ENCODE peak calls at places on chromosome 7, in four cellular contexts. X is IMR-90, D is body of pancreas, N is spleen. J is an unnamed sample. For H3K4me1, the result is how much of the 10 kb centered on the place peaks cover.

GRCh38 chr7:99860281-99861127 is 16.3 kb downstream of the OR2AE1 start:
- DNase-seq in X (peak), D (peak), N (no peak), J (peak)

GRCh38 chr7:5420841-5421625 is 2.6 kb downstream of the TNRC18 start:
- DNase-seq in X (no peak), D (peak), N (peak), J (no peak)

GRCh38 chr7:39453743-39454355 is 112.4 kb upstream of the YAE1 start:
- DNase-seq in X (peak), D (peak), N (no peak), J (peak)

GRCh38 chr7:158765020-158765419 is 60.4 kb upstream of the NCAPG2 start:
- DNase-seq in X (no peak), D (no peak), N (no peak), J (no peak)

GRCh38 chr7:64883113-64883905 is 19.8 kb upstream of the ZNF273 start:
- DNase-seq in X (no peak), D (no peak), N (no peak), J (no peak)

GRCh38 chr7:3002631-3003030 is 41.0 kb downstream of the CARD11 start:
- DNase-seq in X (no peak), D (no peak), N (no peak), J (no peak)

GRCh38 chr7:122556873-122557542 is 141.9 kb downstream of the RNF133 start:
- DNase-seq in X (no peak), D (no peak), N (no peak), J (no peak)

GRCh38 chr7:114354306-114354705 is 60.3 kb upstream of the FOXP2 start:
- DNase-seq in X (no peak), D (no peak), N (no peak), J (no peak)

GRCh38 chr7:159031750-159032149 is 112.9 kb downstream of the VIPR2 start:
- DNase-seq in X (no peak), D (no peak), N (peak), J (peak)

GRCh38 chr7:110253083-110253482 is 837.8 kb upstream of the LRRN3 start:
- DNase-seq in X (peak), D (no peak), N (no peak), J (no peak)

GRCh38 chr7:119408596-119408995 is 864.4 kb upstream of the KCND2 start:
- DNase-seq in X (no peak), D (no peak), N (no peak), J (no peak)

GRCh38 chr7:38232475-38233366 is 40.7 kb downstream of the TARP start:
- DNase-seq in X (peak), D (peak), N (peak), J (no peak)

GRCh38 chr7:101162551-101163280 is 2.7 kb downstream of the VGF start:
- DNase-seq in X (peak), D (peak), N (peak), J (peak)

GRCh38 chr7:92898798-92899197 is 62.4 kb upstream of the CDK6 start:
- DNase-seq in X (no peak), D (no peak), N (no peak), J (no peak)

GRCh38 chr7:75575488-75576112 is 83.5 kb downstream of the SPDYE5 start:
- DNase-seq in X (no peak), D (no peak), N (no peak), J (no peak)

GRCh38 chr7:50479743-50480517 is 29.8 kb upstream of the FIGNL1 start:
- DNase-seq in X (no peak), D (no peak), N (no peak), J (no peak)

GRCh38 chr7:131148708-131149428 is 178.8 kb upstream of the MKLN1 start:
- DNase-seq in X (no peak), D (no peak), N (no peak), J (no peak)

GRCh38 chr7:43767311-43767710 is 8.8 kb downstream of the BLVRA start:
- DNase-seq in X (no peak), D (no peak), N (no peak), J (no peak)

GRCh38 chr7:4772306-4772705 is 3.1 kb upstream of the AP5Z1 start:
- DNase-seq in X (no peak), D (no peak), N (no peak), J (peak)

GRCh38 chr7:37052673-37053072 is 328.4 kb upstream of the AOAH start:
- DNase-seq in X (peak), D (peak), N (no peak), J (peak)
- H3K4me1 ChIP-seq in X (under half), D (under half), N (under half), J (under half)

DNA sequence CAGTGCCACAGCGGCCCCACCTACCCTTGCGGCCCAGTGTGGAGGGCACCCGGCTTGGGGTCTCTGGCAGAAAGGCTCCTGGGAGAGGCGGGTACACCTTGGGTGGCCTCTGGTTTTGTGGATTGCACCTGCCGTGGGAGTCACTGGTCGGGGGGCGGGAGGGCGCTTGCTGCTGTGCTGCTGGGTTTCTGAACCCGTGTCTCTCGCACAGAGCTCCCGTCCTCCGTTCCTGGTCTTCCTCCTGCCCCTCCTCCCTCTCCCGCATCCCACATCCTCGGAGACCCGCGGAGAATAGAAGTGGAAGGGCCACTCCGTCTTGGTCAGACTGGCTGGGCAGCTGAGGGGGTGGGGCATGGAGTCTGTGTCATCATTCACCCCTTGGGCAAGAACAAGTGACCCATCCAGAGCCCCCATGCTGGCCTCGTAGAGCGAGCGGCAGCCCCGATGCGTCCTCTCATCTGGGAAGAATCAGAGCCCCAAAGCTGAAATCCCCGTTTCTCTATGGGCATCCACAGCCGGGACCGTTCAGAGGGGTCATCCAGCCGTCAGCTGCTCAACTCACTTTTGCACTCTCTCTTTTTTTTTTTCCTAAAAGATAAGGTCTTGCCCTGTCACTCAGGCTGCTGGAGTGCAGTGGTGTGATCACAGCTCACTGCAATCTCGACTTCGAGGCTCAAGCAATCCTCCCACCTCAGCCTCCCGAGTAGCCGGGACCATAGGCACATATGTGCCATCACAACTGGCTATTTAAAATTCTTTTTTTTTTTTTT is 4.0 kb downstream of the MAFK start:
- DNase-seq in X (no peak), D (no peak), N (peak), J (peak)
- H3K4me3 ChIP-seq in X (no peak), D (no peak), N (no peak), J (no peak)

GRCh38 chr7:14805105-14805719 is 97.3 kb downstream of the DGKB start:
- DNase-seq in X (no peak), D (no peak), N (no peak), J (no peak)
- H3K27ac ChIP-seq in X (no peak), D (no peak), N (no peak), J (no peak)

GRCh38 chr7:42194218-42194617 is 42.8 kb downstream of the GLI3 start:
- DNase-seq in X (no peak), D (no peak), N (no peak), J (no peak)
- H3K4me1 ChIP-seq in X (under half), D (under half), N (under half), J (under half)

J was measured in right cardiac atrium.